ENCODE peak calls at places on chromosomes 13 and 19, in four cellular contexts. One of them, this sample, is unnamed.

GRCh38 chr19:57267294-57267693 is 13.0 kb upstream of the ZNF460 start:
- DNase-seq in K562: no peak
- DNase-seq in HL-60: no peak
- DNase-seq in GM12878: no peak
- DNase-seq in this sample: no peak

GRCh38 chr19:16161848-16162247 is 11.5 kb downstream of the CIB3 start:
- DNase-seq in K562: no peak
- DNase-seq in HL-60: no peak
- DNase-seq in GM12878: no peak
- DNase-seq in this sample: no peak

GRCh38 chr19:33376931-33377557 is 3.5 kb downstream of the CEBPG start:
- DNase-seq in K562: no peak
- DNase-seq in HL-60: no peak
- DNase-seq in GM12878: no peak
- DNase-seq in this sample: no peak

GRCh38 chr13:98172570-98173405 is 4.3 kb downstream of the RNF113B start:
- DNase-seq in K562: no peak
- DNase-seq in HL-60: no peak
- DNase-seq in GM12878: no peak
- DNase-seq in this sample: no peak

GRCh38 chr13:100601716-100602115 is 13.1 kb upstream of the GGACT start:
- DNase-seq in K562: peak; percentile 58
- DNase-seq in HL-60: no peak
- DNase-seq in GM12878: no peak
- DNase-seq in this sample: no peak

GRCh38 chr13:24215732-24216131 is 55.2 kb downstream of the SPATA13 start:
- DNase-seq in K562: no peak
- DNase-seq in HL-60: no peak
- DNase-seq in GM12878: no peak
- DNase-seq in this sample: no peak

GRCh38 chr13:114077938-114078335 is 54.5 kb downstream of the RASA3 start:
- DNase-seq in K562: no peak
- DNase-seq in HL-60: no peak
- DNase-seq in GM12878: no peak
- DNase-seq in this sample: no peak

GRCh38 chr19:38970664-38971532 is 4.6 kb downstream of the FBXO17 start:
- DNase-seq in K562: no peak
- DNase-seq in HL-60: no peak
- DNase-seq in GM12878: no peak
- DNase-seq in this sample: no peak

GRCh38 chr13:19153782-19154450 is 27.7 kb downstream of the TUBA3C start:
- DNase-seq in K562: peak; percentile 61
- DNase-seq in HL-60: no peak
- DNase-seq in GM12878: no peak
- DNase-seq in this sample: no peak

GRCh38 chr19:2962018-2962670 is 15.2 kb upstream of the TLE6 start:
- DNase-seq in K562: peak; percentile 66
- DNase-seq in HL-60: no peak
- DNase-seq in GM12878: peak; percentile 65
- DNase-seq in this sample: peak; percentile 51

GRCh38 chr19:42528354-42529247 is at the start of gene CEACAM1:
- DNase-seq in K562: no peak
- DNase-seq in HL-60: no peak
- DNase-seq in GM12878: no peak
- DNase-seq in this sample: peak; percentile 44

GRCh38 chr19:18607222-18608101 is 863 bp upstream of the CRLF1 start:
- DNase-seq in K562: no peak
- DNase-seq in HL-60: no peak
- DNase-seq in GM12878: no peak
- DNase-seq in this sample: no peak

GRCh38 chr13:50161052-50161451 is 145.8 kb downstream of the KCNRG start:
- DNase-seq in K562: peak; percentile 10
- DNase-seq in HL-60: no peak
- DNase-seq in GM12878: no peak
- DNase-seq in this sample: no peak

GRCh38 chr19:40091205-40092129 is 724 bp upstream of the ZNF780A start:
- DNase-seq in K562: peak; percentile 11
- DNase-seq in HL-60: no peak
- DNase-seq in GM12878: no peak
- DNase-seq in this sample: no peak

GRCh38 chr19:18649371-18650047 is 12.7 kb downstream of the KLHL26 start:
- DNase-seq in K562: no peak
- DNase-seq in HL-60: no peak
- DNase-seq in GM12878: no peak
- DNase-seq in this sample: no peak

GRCh38 chr19:15107056-15108010 is at the start of gene SYDE1:
- DNase-seq in K562: no peak
- DNase-seq in HL-60: no peak
- DNase-seq in GM12878: no peak
- DNase-seq in this sample: no peak

GRCh38 chr13:66532146-66532545 is 698.0 kb downstream of the PCDH9 start:
- DNase-seq in K562: no peak
- DNase-seq in HL-60: no peak
- DNase-seq in GM12878: no peak
- DNase-seq in this sample: no peak

GRCh38 chr13:79533781-79534400 is 52.9 kb downstream of the NDFIP2 start:
- DNase-seq in K562: no peak
- DNase-seq in HL-60: no peak
- DNase-seq in GM12878: no peak
- DNase-seq in this sample: no peak

GRCh38 chr19:45414468-45414867 is 8.0 kb downstream of the POLR1G start:
- DNase-seq in K562: no peak
- DNase-seq in HL-60: no peak
- DNase-seq in GM12878: no peak
- DNase-seq in this sample: no peak

GRCh38 chr13:21516806-21517205 is 57.7 kb upstream of the ZDHHC20 start:
- DNase-seq in K562: no peak
- DNase-seq in HL-60: no peak
- DNase-seq in GM12878: no peak
- DNase-seq in this sample: no peak

GRCh38 chr13:92843549-92843948 is 383.1 kb upstream of the GPC6 start:
- DNase-seq in K562: no peak
- DNase-seq in HL-60: no peak
- DNase-seq in GM12878: no peak
- DNase-seq in this sample: no peak

DNA sequence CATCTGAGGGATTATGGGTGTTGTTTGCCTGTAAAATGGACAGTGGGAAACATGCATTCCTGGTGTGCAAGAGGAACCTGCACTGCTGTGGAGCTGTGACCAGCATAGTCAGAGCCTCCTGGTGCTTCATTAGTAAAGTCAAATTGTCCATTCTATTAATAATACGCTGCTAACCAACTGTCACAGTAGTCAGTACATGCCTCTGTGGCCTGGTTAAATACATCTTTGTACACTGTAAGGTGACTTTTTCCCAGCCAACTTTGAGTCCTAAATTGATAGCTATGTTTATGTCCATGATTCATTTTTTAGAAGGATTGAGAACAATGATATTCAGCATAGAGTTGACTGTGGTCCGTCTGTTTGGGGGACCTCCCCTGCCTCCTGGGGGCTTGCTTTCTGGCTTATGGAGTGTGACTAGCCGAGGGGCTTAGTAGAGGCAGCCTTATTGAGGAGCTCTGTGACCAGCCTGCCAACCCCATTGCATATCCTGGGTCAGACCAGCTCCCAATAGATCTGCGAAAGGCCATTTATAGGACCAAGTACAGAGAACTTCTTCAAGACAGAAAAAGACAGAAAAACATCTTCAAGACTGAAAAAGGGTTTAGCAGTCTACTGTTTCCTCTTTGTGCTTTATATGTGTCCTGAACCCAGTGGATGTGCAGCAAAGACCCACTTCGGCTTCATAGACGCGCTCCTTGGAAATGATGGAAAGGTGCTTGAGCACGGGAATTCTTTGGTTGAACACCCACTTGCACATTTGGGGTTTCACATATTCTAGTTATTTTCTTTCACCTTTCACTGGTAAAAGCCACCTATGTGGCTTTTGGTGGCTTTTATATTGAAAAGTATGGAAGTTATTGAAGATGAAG is 4.3 kb downstream of the GPR183 start:
- DNase-seq in K562: no peak
- DNase-seq in HL-60: no peak
- DNase-seq in GM12878: no peak
- DNase-seq in this sample: no peak
- TF ChIP-seq POLR2AphosphoS5 in K562: no peak
- TF ChIP-seq POLR2AphosphoS5 in HL-60: peak; percentile 54
- TF ChIP-seq POLR2AphosphoS5 in GM12878: peak; percentile 80
- TF ChIP-seq POLR2AphosphoS5 in this sample: peak; percentile 44

DNA sequence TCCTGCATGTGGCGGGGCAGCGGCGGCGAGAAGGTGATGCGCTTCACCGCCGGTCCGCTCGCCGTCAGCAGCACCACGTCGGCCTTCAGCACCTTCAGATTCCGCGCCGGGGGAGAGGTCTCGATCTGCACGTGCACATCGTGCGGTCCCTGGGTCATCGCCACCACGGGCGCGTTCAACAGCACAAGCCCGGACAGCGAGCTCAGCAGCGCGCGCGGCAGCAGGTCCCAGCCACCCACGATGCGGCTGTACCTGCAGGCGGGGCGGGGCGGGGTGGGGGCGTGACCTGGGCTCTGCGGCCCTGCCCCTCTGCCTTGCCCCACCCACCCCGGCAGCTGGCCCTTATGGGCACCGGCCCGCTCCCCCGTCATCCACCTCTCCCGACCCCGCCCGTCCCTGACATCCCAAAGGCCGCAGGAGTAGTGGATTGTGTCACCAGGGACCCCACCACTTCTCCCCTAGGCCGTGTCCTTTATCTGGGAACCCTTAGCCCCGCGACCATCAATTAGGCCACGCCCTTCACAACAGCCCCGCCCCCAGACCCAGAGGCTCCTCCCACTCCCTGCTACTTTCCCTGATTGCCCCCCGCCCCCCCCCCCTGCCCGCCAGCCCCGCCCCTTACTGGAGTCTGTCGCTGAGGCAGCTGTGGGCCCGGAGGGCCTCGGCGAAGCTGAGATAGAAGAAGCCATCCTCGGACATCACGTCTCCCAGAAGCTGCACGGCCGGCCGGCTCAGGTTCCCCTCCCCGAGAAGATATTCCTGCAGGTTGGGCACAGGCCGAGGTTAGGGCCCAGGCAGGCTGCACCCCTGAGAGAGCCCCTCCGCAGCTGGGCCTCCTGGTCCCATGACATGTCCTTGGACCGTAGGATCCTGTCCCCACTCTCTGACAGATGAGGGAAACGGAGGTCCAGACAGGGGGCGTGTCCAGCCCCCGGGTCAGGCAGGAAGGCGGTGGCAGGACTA is 6.1 kb downstream of the IL4I1 start:
- DNase-seq in K562: peak; percentile 94
- DNase-seq in HL-60: no peak
- DNase-seq in GM12878: no peak
- DNase-seq in this sample: peak; percentile 80
- TF ChIP-seq SPI1 in K562: no peak
- TF ChIP-seq SPI1 in HL-60: no peak
- TF ChIP-seq SPI1 in GM12878: no peak
- TF ChIP-seq SPI1 in this sample: no peak

GRCh38 chr13:28744091-28744536 is 25.3 kb upstream of the SLC46A3 start:
- DNase-seq in K562: peak; percentile 9
- DNase-seq in HL-60: no peak
- DNase-seq in GM12878: no peak
- DNase-seq in this sample: no peak
- TF ChIP-seq POLR2AphosphoS5 in K562: no peak
- TF ChIP-seq POLR2AphosphoS5 in HL-60: no peak
- TF ChIP-seq POLR2AphosphoS5 in GM12878: no peak
- TF ChIP-seq POLR2AphosphoS5 in this sample: no peak

DNA sequence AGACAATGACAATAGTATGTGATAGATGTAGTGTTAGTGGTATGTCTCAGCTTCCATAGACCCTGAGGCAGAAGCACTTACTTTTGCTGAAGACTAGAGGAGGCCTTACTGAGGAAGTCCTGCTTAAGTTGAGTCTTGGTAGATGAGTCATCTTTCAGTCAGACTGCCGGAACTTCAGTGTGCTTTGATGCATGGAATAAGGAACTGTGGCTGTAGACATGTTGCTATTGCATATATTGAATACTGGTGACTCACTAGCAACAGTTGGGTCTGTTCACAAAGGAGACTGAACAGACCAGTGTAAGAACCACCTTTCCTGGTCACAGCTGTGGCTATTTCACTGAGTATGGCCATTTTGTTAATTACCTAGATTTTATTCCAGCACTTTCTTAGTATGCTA is 1000.6 kb downstream of the OLFM4 start:
- DNase-seq in K562: no peak
- DNase-seq in HL-60: peak; percentile 94
- DNase-seq in GM12878: peak; percentile 21
- DNase-seq in this sample: peak; percentile 21
- TF ChIP-seq SPI1 in K562: no peak
- TF ChIP-seq SPI1 in HL-60: peak; percentile 98
- TF ChIP-seq SPI1 in GM12878: peak; percentile 67
- TF ChIP-seq SPI1 in this sample: peak; percentile 95

DNA sequence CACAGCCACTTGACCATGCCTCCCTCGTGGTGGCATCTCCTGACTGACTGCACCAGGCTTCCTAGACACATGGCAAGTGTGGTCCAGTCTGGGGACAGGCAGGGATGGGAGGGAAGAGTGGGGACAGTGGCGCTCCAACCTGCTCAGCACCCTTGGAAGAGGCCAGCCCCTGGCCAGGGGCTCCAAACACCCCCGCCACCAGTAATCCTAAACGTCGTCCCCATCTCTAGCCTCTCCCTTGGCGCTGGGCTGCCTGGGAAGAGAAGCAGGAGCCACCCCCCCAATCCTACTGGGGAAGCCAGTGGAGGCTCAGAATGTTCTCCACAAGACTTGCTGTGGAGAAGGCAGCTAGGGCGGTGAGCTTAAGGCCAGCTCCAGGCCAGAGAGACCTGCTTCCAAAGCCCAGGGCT is 2.7 kb downstream of the RPL36 start:
- DNase-seq in K562: no peak
- DNase-seq in HL-60: no peak
- DNase-seq in GM12878: no peak
- DNase-seq in this sample: no peak
- TF ChIP-seq POLR2AphosphoS5 in K562: peak; percentile 57
- TF ChIP-seq POLR2AphosphoS5 in HL-60: peak; percentile 22
- TF ChIP-seq POLR2AphosphoS5 in GM12878: no peak
- TF ChIP-seq POLR2AphosphoS5 in this sample: no peak

This sample was measured in GM12891.